ENCODE peak calls at places on chromosomes 11 and 22, in four cellular contexts. Y, J, L and D are unnamed samples.

GRCh38 chr22:40376149-40376548 is 5.8 kb downstream of the SGSM3 start:
- DNase-seq in L (no peak), Y (no peak), J (no peak), D (no peak)

GRCh38 chr11:130908770-130909625 is 7.3 kb downstream of the SNX19 start:
- DNase-seq in Y (no peak), L (no peak), J (no peak), D (no peak)

GRCh38 chr11:13446444-13446843 is 16.6 kb downstream of the BTBD10 start:
- DNase-seq in J (no peak), Y (no peak), L (no peak), D (no peak)

GRCh38 chr22:22103078-22103593 is 120.5 kb upstream of the TOP3B start:
- DNase-seq in L (peak; percentile 69), Y (peak; percentile 44), J (peak; percentile 21), D (peak; percentile 35)

GRCh38 chr22:23709107-23709506 is 18.3 kb downstream of the RGL4 start:
- DNase-seq in L (no peak), Y (no peak), J (no peak), D (no peak)

GRCh38 chr11:32198053-32198452 is 107.2 kb downstream of the RCN1 start:
- DNase-seq in J (no peak), L (no peak), Y (no peak), D (no peak)

GRCh38 chr22:25722223-25723015 is 19.6 kb upstream of the MYO18B start:
- DNase-seq in L (no peak), Y (no peak), J (no peak), D (peak; percentile 9)

GRCh38 chr11:77752518-77752917 is 68.0 kb downstream of the RSF1 start:
- DNase-seq in L (no peak), Y (no peak), J (no peak), D (no peak)

GRCh38 chr11:128905345-128906184 is 14.4 kb downstream of the KCNJ5 start:
- DNase-seq in L (peak; percentile 69), Y (peak; percentile 86), J (peak; percentile 46), D (peak; percentile 86)

GRCh38 chr22:32380991-32381390 is 23.3 kb downstream of the RFPL3 start:
- DNase-seq in L (no peak), Y (no peak), J (no peak), D (no peak)

GRCh38 chr11:12540075-12540685 is 134.0 kb upstream of the TEAD1 start:
- DNase-seq in J (peak; percentile 10), L (no peak), Y (no peak), D (no peak)

GRCh38 chr22:21000987-21001600 is 824 bp downstream of the THAP7 start:
- DNase-seq in Y (peak; percentile 69), J (no peak), L (no peak), D (no peak)

GRCh38 chr11:19093976-19094375 is 23.0 kb upstream of the ZDHHC13 start:
- DNase-seq in Y (no peak), J (no peak), L (no peak), D (peak; percentile 54)

GRCh38 chr22:36232715-36233401 is 6.5 kb downstream of the APOL2 start:
- DNase-seq in Y (no peak), J (no peak), L (no peak), D (peak; percentile 32)

GRCh38 chr22:24208012-24208749 is 26.9 kb downstream of the SUSD2 start:
- DNase-seq in Y (peak; percentile 2), J (peak; percentile 95), L (no peak), D (peak; percentile 88)

GRCh38 chr22:17846326-17846992 is 72.2 kb upstream of the BID start:
- DNase-seq in L (no peak), J (no peak), Y (peak; percentile 60), D (no peak)

GRCh38 chr11:65382804-65383368 is 440 bp upstream of the SLC25A45 start:
- DNase-seq in Y (peak; percentile 58), J (no peak), L (no peak), D (no peak)

GRCh38 chr11:11251394-11251970 is 101.6 kb downstream of the CSNK2A3 start:
- DNase-seq in L (no peak), Y (no peak), J (no peak), D (no peak)

GRCh38 chr11:121318848-121319834 is 26.6 kb downstream of the SC5D start:
- DNase-seq in L (no peak), J (peak; percentile 32), Y (peak; percentile 68), D (peak; percentile 81)

GRCh38 chr11:1005913-1006312 is 30.6 kb downstream of the MUC6 start:
- DNase-seq in Y (peak; percentile 60), L (no peak), J (no peak), D (no peak)

GRCh38 chr22:32754413-32755041 is 47.0 kb upstream of the TIMP3 start:
- DNase-seq in L (no peak), Y (no peak), J (no peak), D (no peak)

GRCh38 chr22:39090426-39091064 is 6.5 kb upstream of the APOBEC3H start:
- DNase-seq in J (no peak), L (no peak), Y (no peak), D (peak; percentile 33)

GRCh38 chr22:48103126-48103875 is 1340.9 kb downstream of the TBC1D22A start:
- DNase-seq in J (no peak), L (no peak), Y (no peak), D (no peak)

GRCh38 chr22:48104786-48105185 is 1342.3 kb downstream of the TBC1D22A start:
- DNase-seq in J (no peak), Y (no peak), L (no peak), D (no peak)

GRCh38 chr22:48105254-48105653 is 1342.8 kb downstream of the TBC1D22A start:
- DNase-seq in L (no peak), J (no peak), Y (no peak), D (no peak)

GRCh38 chr22:48102581-48102980 is 1340.1 kb downstream of the TBC1D22A start:
- DNase-seq in L (no peak), Y (no peak), J (no peak), D (no peak)

DNA sequence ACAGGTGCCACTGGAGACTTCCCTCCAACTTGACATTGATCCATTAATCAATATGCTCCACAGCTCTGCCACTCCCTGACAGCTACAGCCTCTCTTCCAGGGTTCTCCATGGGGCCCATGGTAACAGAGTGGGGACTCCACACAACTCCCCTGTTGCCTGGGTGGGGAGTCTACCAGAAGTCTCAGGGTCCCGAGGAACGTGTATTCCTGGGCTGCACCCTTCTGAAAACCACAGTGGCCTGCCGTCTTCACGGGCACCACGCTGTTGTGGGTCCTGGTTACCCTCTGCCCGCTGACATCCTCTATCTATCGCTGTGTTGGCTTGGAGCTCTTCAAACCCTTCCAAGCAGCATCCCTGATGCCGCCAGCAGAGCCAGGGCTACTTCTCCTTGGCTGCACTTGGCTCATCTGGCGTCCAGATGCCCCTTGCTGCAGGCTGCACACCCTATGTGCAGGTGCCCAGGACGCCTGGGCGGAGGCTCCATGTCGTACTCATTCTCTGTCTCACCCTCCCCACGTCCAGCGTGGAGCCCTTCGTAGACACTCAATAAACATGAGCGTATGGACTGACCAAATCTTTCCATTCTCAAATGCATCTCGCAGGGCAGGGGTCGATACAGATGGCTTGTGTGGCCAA is 1341.8 kb downstream of the TBC1D22A start:
- DNase-seq in J (no peak), L (no peak), Y (no peak), D (no peak)
- TF ChIP-seq MAX in J (no peak), L (no peak), Y (no peak), D (no peak)

GRCh38 chr11:119790476-119790875 is 61.5 kb upstream of the NECTIN1 start:
- DNase-seq in L (no peak), J (no peak), Y (no peak), D (no peak)

GRCh38 chr11:119789766-119790407 is 60.9 kb upstream of the NECTIN1 start:
- DNase-seq in Y (no peak), L (no peak), J (no peak), D (no peak)

GRCh38 chr11:119788911-119789560 is 60.0 kb upstream of the NECTIN1 start:
- DNase-seq in L (no peak), J (no peak), Y (peak; percentile 78), D (peak; percentile 51)

GRCh38 chr11:119791701-119792151 is 62.7 kb upstream of the NECTIN1 start:
- DNase-seq in J (no peak), Y (no peak), L (no peak), D (no peak)

GRCh38 chr11:119791047-119791446 is 62.0 kb upstream of the NECTIN1 start:
- DNase-seq in J (no peak), L (no peak), Y (no peak), D (no peak)
- TF ChIP-seq MAX in J (no peak), L (no peak), Y (no peak), D (no peak)

DNA sequence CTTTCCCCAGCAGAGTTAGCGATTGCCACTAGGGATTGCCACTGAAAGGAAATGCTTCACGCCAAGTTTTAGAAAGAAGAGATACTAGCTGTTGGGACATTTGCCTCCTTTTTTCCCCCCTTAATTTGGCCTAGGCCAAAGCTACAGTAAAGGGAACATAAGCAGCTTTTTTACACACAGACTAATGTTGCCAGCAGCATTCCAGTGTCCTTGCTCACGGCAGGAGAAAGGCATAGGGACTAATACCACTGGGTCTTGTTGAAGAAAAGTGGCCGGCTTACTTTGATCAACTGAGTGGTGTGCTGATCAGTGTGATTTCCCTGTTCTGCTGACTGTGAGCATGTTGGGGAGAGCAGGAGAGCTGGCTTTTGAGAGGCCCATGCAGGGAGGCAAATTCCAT is 71.2 kb downstream of the PHF21A start:
- DNase-seq in Y (no peak), L (no peak), J (peak; percentile 10), D (peak; percentile 10)
- TF ChIP-seq MAX in Y (no peak), L (no peak), J (no peak), D (no peak)

GRCh38 chr22:41668971-41669911 is 19.4 kb downstream of the SNU13 start:
- DNase-seq in Y (no peak), L (no peak), J (no peak), D (no peak)
- TF ChIP-seq MAX in Y (no peak), L (no peak), J (no peak), D (no peak)

GRCh38 chr11:75032550-75032935 is 43.8 kb downstream of the NEU3 start:
- DNase-seq in J (no peak), Y (no peak), L (no peak), D (no peak)

GRCh38 chr11:75033916-75034315 is 45.2 kb downstream of the NEU3 start:
- DNase-seq in L (no peak), Y (no peak), J (no peak), D (no peak)

GRCh38 chr11:75031771-75032549 is 43.2 kb downstream of the NEU3 start:
- DNase-seq in Y (peak; percentile 68), L (peak; percentile 89), J (peak; percentile 52), D (peak; percentile 64)

GRCh38 chr11:75040167-75040770 is 51.5 kb downstream of the NEU3 start:
- DNase-seq in Y (no peak), L (no peak), J (no peak), D (no peak)

GRCh38 chr11:75035911-75036536 is 47.3 kb downstream of the NEU3 start:
- DNase-seq in J (peak; percentile 73), L (no peak), Y (no peak), D (peak; percentile 33)
- TF ChIP-seq MAX in J (peak; percentile 58), L (no peak), Y (no peak), D (no peak)

GRCh38 chr22:29629382-29630179 is 26.1 kb downstream of the NF2 start:
- DNase-seq in Y (no peak), L (no peak), J (no peak), D (no peak)
- TF ChIP-seq MAX in Y (no peak), L (no peak), J (no peak), D (no peak)